ENCODE peak calls at places on chromosomes 2 and 18, in eight cellular contexts. One of them, this sample, is unnamed.

GRCh38 chr2:231201475-231201814 is 3.0 kb downstream of the ARMC9 start:
- DNase-seq in breast epithelium: no peak
- DNase-seq in HepG2: no peak
- DNase-seq in prostate gland: no peak
- DNase-seq in HCT116: no peak
- DNase-seq in Panc1: no peak
- DNase-seq in suprapubic skin: no peak
- DNase-seq in sigmoid colon: no peak
- DNase-seq in this sample: no peak

GRCh38 chr18:74899554-74899953 is 301.9 kb downstream of the ZNF407 start:
- DNase-seq in breast epithelium: no peak
- DNase-seq in Panc1: no peak
- DNase-seq in suprapubic skin: no peak
- DNase-seq in prostate gland: no peak
- DNase-seq in HepG2: no peak
- DNase-seq in sigmoid colon: peak; percentile 74
- DNase-seq in HCT116: no peak
- DNase-seq in this sample: no peak

GRCh38 chr2:22855081-22855480 is 529.9 kb upstream of the KLHL29 start:
- DNase-seq in sigmoid colon: no peak
- DNase-seq in prostate gland: no peak
- DNase-seq in HCT116: no peak
- DNase-seq in HepG2: peak; percentile 7
- DNase-seq in suprapubic skin: no peak
- DNase-seq in breast epithelium: no peak
- DNase-seq in Panc1: no peak
- DNase-seq in this sample: no peak

GRCh38 chr2:209872675-209873074 is 101.0 kb downstream of the UNC80 start:
- DNase-seq in HepG2: peak; percentile 34
- DNase-seq in sigmoid colon: no peak
- DNase-seq in prostate gland: peak; percentile 39
- DNase-seq in suprapubic skin: no peak
- DNase-seq in breast epithelium: peak; percentile 59
- DNase-seq in Panc1: no peak
- DNase-seq in HCT116: no peak
- DNase-seq in this sample: no peak

GRCh38 chr2:11248-11941 is 34.9 kb downstream of the FAM110C start:
- DNase-seq in Panc1: no peak
- DNase-seq in HepG2: peak; percentile 78
- DNase-seq in prostate gland: no peak
- DNase-seq in suprapubic skin: no peak
- DNase-seq in breast epithelium: peak; percentile 32
- DNase-seq in sigmoid colon: no peak
- DNase-seq in HCT116: peak; percentile 75
- DNase-seq in this sample: no peak

GRCh38 chr2:27720004-27720551 is 51.4 kb upstream of the MRPL33 start:
- DNase-seq in HCT116: peak; percentile 89
- DNase-seq in HepG2: peak; percentile 54
- DNase-seq in suprapubic skin: no peak
- DNase-seq in sigmoid colon: no peak
- DNase-seq in breast epithelium: no peak
- DNase-seq in Panc1: peak; percentile 97
- DNase-seq in prostate gland: no peak
- DNase-seq in this sample: peak; percentile 81

GRCh38 chr2:45115181-45115580 is 105.9 kb upstream of the SIX2 start:
- DNase-seq in suprapubic skin: no peak
- DNase-seq in HCT116: no peak
- DNase-seq in breast epithelium: no peak
- DNase-seq in prostate gland: no peak
- DNase-seq in sigmoid colon: no peak
- DNase-seq in Panc1: no peak
- DNase-seq in HepG2: no peak
- DNase-seq in this sample: no peak

GRCh38 chr2:27613985-27614384 is 14.8 kb downstream of the CCDC121 start:
- DNase-seq in HCT116: no peak
- DNase-seq in Panc1: no peak
- DNase-seq in sigmoid colon: no peak
- DNase-seq in suprapubic skin: no peak
- DNase-seq in breast epithelium: no peak
- DNase-seq in prostate gland: peak; percentile 11
- DNase-seq in HepG2: peak; percentile 21
- DNase-seq in this sample: no peak

GRCh38 chr2:7634370-7634769 is 717.2 kb downstream of the RNF144A start:
- DNase-seq in sigmoid colon: no peak
- DNase-seq in Panc1: no peak
- DNase-seq in HCT116: no peak
- DNase-seq in suprapubic skin: no peak
- DNase-seq in HepG2: no peak
- DNase-seq in prostate gland: no peak
- DNase-seq in breast epithelium: no peak
- DNase-seq in this sample: no peak

GRCh38 chr2:32384529-32384928 is 27.7 kb downstream of the BIRC6 start:
- DNase-seq in prostate gland: no peak
- DNase-seq in HCT116: no peak
- DNase-seq in breast epithelium: no peak
- DNase-seq in Panc1: no peak
- DNase-seq in sigmoid colon: no peak
- DNase-seq in suprapubic skin: no peak
- DNase-seq in HepG2: no peak
- DNase-seq in this sample: no peak

GRCh38 chr2:879540-879939 is 71.1 kb upstream of the SNTG2 start:
- DNase-seq in breast epithelium: no peak
- DNase-seq in prostate gland: no peak
- DNase-seq in sigmoid colon: no peak
- DNase-seq in suprapubic skin: peak; percentile 60
- DNase-seq in HCT116: no peak
- DNase-seq in HepG2: no peak
- DNase-seq in Panc1: no peak
- DNase-seq in this sample: peak; percentile 13

GRCh38 chr2:127157114-127157513 is 50.2 kb upstream of the BIN1 start:
- DNase-seq in sigmoid colon: peak; percentile 44
- DNase-seq in breast epithelium: no peak
- DNase-seq in HepG2: no peak
- DNase-seq in Panc1: no peak
- DNase-seq in HCT116: no peak
- DNase-seq in suprapubic skin: no peak
- DNase-seq in prostate gland: no peak
- DNase-seq in this sample: peak; percentile 37

GRCh38 chr2:127153691-127154158 is 46.8 kb upstream of the BIN1 start:
- DNase-seq in breast epithelium: no peak
- DNase-seq in prostate gland: no peak
- DNase-seq in HepG2: no peak
- DNase-seq in suprapubic skin: no peak
- DNase-seq in sigmoid colon: peak; percentile 70
- DNase-seq in Panc1: no peak
- DNase-seq in HCT116: no peak
- DNase-seq in this sample: peak; percentile 58

GRCh38 chr2:127154396-127154795 is 47.4 kb upstream of the BIN1 start:
- DNase-seq in HCT116: no peak
- DNase-seq in prostate gland: no peak
- DNase-seq in breast epithelium: no peak
- DNase-seq in sigmoid colon: peak; percentile 30
- DNase-seq in suprapubic skin: no peak
- DNase-seq in Panc1: no peak
- DNase-seq in HepG2: no peak
- DNase-seq in this sample: no peak

GRCh38 chr2:127155901-127156300 is 48.9 kb upstream of the BIN1 start:
- DNase-seq in breast epithelium: no peak
- DNase-seq in HepG2: no peak
- DNase-seq in HCT116: no peak
- DNase-seq in suprapubic skin: no peak
- DNase-seq in prostate gland: no peak
- DNase-seq in Panc1: no peak
- DNase-seq in sigmoid colon: peak; percentile 89
- DNase-seq in this sample: peak; percentile 89

DNA sequence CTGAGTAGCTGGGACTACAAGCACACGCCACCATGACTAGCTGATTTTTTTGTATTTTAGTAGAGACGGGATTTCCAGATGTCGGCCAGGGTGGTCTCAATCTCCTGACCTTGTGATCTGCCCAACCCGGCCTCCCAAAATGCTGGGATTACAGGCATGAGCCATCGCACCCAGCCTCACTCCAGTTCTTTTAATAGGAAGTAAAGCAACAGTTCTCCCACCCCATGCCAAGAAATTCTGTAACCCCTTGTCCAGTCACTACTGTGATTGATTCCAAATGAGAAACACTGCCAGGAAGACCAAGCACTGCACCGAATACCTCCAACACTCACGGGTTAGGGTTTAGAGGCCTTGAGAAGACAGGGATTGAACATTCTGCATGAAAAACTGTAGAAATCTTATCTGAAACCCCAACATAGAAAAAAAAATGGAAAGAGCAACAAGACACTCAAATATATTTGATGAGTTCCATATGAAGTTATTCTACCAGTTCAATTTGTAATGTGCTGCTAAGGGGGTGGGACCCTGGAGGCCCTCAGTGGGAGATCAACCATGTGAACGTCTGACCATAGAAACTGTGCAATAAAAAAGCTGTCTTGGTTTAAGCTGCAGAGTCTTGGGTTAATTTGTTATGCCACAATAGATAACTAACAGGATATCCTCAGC is 48.2 kb upstream of the BIN1 start:
- DNase-seq in sigmoid colon: peak; percentile 73
- DNase-seq in HepG2: no peak
- DNase-seq in prostate gland: no peak
- DNase-seq in HCT116: no peak
- DNase-seq in Panc1: no peak
- DNase-seq in suprapubic skin: no peak
- DNase-seq in breast epithelium: no peak
- DNase-seq in this sample: peak; percentile 58
- TF ChIP-seq POLR2AphosphoS5 in sigmoid colon: no peak
- TF ChIP-seq POLR2AphosphoS5 in HepG2: no peak
- TF ChIP-seq POLR2AphosphoS5 in prostate gland: no peak
- TF ChIP-seq POLR2AphosphoS5 in HCT116: no peak
- TF ChIP-seq POLR2AphosphoS5 in Panc1: no peak
- TF ChIP-seq POLR2AphosphoS5 in suprapubic skin: no peak
- TF ChIP-seq POLR2AphosphoS5 in breast epithelium: no peak
- TF ChIP-seq POLR2AphosphoS5 in this sample: no peak

GRCh38 chr2:150482667-150483260 is 4.7 kb downstream of the RND3 start:
- DNase-seq in sigmoid colon: no peak
- DNase-seq in HCT116: no peak
- DNase-seq in prostate gland: no peak
- DNase-seq in suprapubic skin: no peak
- DNase-seq in HepG2: no peak
- DNase-seq in Panc1: no peak
- DNase-seq in breast epithelium: no peak
- DNase-seq in this sample: no peak
- H3K4me3 ChIP-seq in sigmoid colon: no peak overlapping the region
- H3K4me3 ChIP-seq in HCT116: no peak overlapping the region
- H3K4me3 ChIP-seq in prostate gland: no peak overlapping the region
- H3K4me3 ChIP-seq in suprapubic skin: peak overlapping the region; percentile 6
- H3K4me3 ChIP-seq in HepG2: no peak overlapping the region
- H3K4me3 ChIP-seq in Panc1: peak overlapping the region; percentile 7
- H3K4me3 ChIP-seq in breast epithelium: peak overlapping the region; percentile 93
- H3K4me3 ChIP-seq in this sample: peak overlapping the region; percentile 1

GRCh38 chr2:68251187-68251854 is 1.0 kb downstream of the PPP3R1 start:
- DNase-seq in suprapubic skin: peak; percentile 85
- DNase-seq in breast epithelium: peak; percentile 77
- DNase-seq in HepG2: peak; percentile 84
- DNase-seq in sigmoid colon: peak; percentile 87
- DNase-seq in HCT116: peak; percentile 51
- DNase-seq in Panc1: peak; percentile 68
- DNase-seq in prostate gland: peak; percentile 89
- DNase-seq in this sample: no peak
- TF ChIP-seq POLR2AphosphoS5 in suprapubic skin: peak; percentile 23
- TF ChIP-seq POLR2AphosphoS5 in breast epithelium: peak; percentile 40
- TF ChIP-seq POLR2AphosphoS5 in HepG2: peak; percentile 31
- TF ChIP-seq POLR2AphosphoS5 in sigmoid colon: peak; percentile 51
- TF ChIP-seq POLR2AphosphoS5 in HCT116: no peak
- TF ChIP-seq POLR2AphosphoS5 in Panc1: peak; percentile 16
- TF ChIP-seq POLR2AphosphoS5 in prostate gland: peak; percentile 12
- TF ChIP-seq POLR2AphosphoS5 in this sample: peak; percentile 64

GRCh38 chr2:10331033-10331701 is 28.5 kb downstream of the HPCAL1 start:
- DNase-seq in sigmoid colon: no peak
- DNase-seq in HepG2: no peak
- DNase-seq in suprapubic skin: no peak
- DNase-seq in breast epithelium: peak; percentile 21
- DNase-seq in prostate gland: no peak
- DNase-seq in HCT116: peak; percentile 39
- DNase-seq in Panc1: no peak
- DNase-seq in this sample: no peak

GRCh38 chr2:10330700-10331032 is 28.0 kb downstream of the HPCAL1 start:
- DNase-seq in HepG2: no peak
- DNase-seq in suprapubic skin: no peak
- DNase-seq in sigmoid colon: no peak
- DNase-seq in HCT116: no peak
- DNase-seq in prostate gland: no peak
- DNase-seq in Panc1: no peak
- DNase-seq in breast epithelium: no peak
- DNase-seq in this sample: no peak

GRCh38 chr2:10328667-10329583 is 26.2 kb downstream of the HPCAL1 start:
- DNase-seq in Panc1: no peak
- DNase-seq in HCT116: no peak
- DNase-seq in breast epithelium: no peak
- DNase-seq in HepG2: no peak
- DNase-seq in sigmoid colon: no peak
- DNase-seq in prostate gland: no peak
- DNase-seq in suprapubic skin: no peak
- DNase-seq in this sample: no peak

GRCh38 chr2:10329584-10329879 is 26.8 kb downstream of the HPCAL1 start:
- DNase-seq in prostate gland: no peak
- DNase-seq in HCT116: no peak
- DNase-seq in Panc1: no peak
- DNase-seq in suprapubic skin: no peak
- DNase-seq in sigmoid colon: no peak
- DNase-seq in HepG2: peak; percentile 56
- DNase-seq in breast epithelium: no peak
- DNase-seq in this sample: no peak

DNA sequence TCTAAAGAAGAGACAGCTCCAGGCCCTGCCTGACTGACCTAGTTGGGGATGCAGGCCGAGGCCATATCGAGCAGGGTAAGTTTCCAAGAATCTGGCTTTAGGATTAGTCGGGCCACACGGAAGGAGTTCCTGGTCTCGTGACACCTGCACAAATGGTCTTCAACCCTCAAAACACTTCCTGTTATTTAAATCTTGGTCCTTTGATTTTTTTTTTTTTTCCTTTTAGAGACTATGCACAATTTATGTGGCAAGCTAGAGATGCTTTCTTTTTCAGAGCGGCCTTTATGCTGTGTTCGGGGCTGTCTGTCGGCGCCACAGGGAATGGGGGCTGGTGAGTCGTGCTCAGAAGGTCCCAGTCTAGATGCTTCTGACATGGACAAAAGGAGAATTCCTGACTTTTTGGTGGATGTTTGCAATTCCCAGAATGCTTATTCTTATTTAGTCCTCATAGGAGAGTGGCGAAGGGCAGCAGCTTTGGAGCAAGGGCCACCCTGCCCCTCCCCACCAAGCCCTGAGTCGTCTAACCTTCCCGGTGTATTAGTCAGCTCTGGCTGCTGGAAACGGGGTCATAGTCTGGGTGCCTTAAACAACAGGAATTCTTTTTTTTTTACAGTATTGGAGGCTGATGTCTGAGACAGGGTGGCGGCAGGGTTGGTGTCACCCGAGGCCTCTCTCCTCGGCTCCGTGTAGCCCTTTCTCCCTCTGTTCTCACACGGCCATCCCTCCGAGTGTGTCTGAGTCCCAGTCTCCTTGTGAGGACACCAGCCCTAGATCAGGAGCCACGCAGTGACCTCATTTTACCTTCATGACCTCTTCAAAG is 27.4 kb downstream of the HPCAL1 start:
- DNase-seq in sigmoid colon: no peak
- DNase-seq in breast epithelium: no peak
- DNase-seq in Panc1: no peak
- DNase-seq in suprapubic skin: no peak
- DNase-seq in HepG2: peak; percentile 78
- DNase-seq in HCT116: no peak
- DNase-seq in prostate gland: no peak
- DNase-seq in this sample: no peak
- H3K4me3 ChIP-seq in sigmoid colon: no peak overlapping the region
- H3K4me3 ChIP-seq in breast epithelium: peak overlapping the region; percentile 43
- H3K4me3 ChIP-seq in Panc1: peak overlapping the region; percentile 27
- H3K4me3 ChIP-seq in suprapubic skin: no peak overlapping the region
- H3K4me3 ChIP-seq in HepG2: peak overlapping the region; percentile 54
- H3K4me3 ChIP-seq in HCT116: peak overlapping the region; percentile 45
- H3K4me3 ChIP-seq in prostate gland: no peak overlapping the region
- H3K4me3 ChIP-seq in this sample: no peak overlapping the region

This sample was measured in vagina.